ENCODE peak calls at places on chromosomes 6 and 20, in seven cellular contexts. D is left ventricle myocardium inferior; R is H4; U is putamen; N is amniotic stem cell; K is hypothalamus; V is activated gamma-delta T cell treated with anti-CD3 and anti-CD28 coated beads, Interleukin-2, amount 50 U/mL, for 16 hours. Q is an unnamed sample.

GRCh38 chr6:33856655-33857054 is 52.9 kb upstream of the MLN start:
- DNase-seq in D (no peak), V (peak), R (peak), N (no peak), U (no peak), K (no peak), Q (no peak)

GRCh38 chr20:19889011-19889953 is 127.9 kb upstream of the NAA20 start:
- DNase-seq in V (no peak), N (no peak), K (peak), D (peak), R (peak), U (peak), Q (peak)

GRCh38 chr6:101126501-101126900 is 245.4 kb upstream of the ASCC3 start:
- DNase-seq in V (no peak), R (no peak), D (no peak), N (no peak), K (no peak), U (no peak), Q (no peak)

GRCh38 chr20:53021934-53022333 is 49.8 kb downstream of the TSHZ2 start:
- DNase-seq in N (no peak), V (no peak), R (no peak), U (no peak), D (no peak), K (no peak), Q (no peak)

GRCh38 chr20:63006611-63007471 is at the start of gene BHLHE23:
- DNase-seq in V (no peak), D (peak), N (no peak), R (no peak), U (no peak), K (no peak), Q (no peak)

GRCh38 chr20:35117629-35118028 is 25.0 kb upstream of the TRPC4AP start:
- DNase-seq in K (no peak), U (no peak), R (no peak), V (no peak), N (no peak), D (no peak), Q (no peak)

GRCh38 chr6:110049696-110050465 is 71.8 kb downstream of the GPR6 start:
- DNase-seq in K (no peak), V (no peak), U (no peak), N (no peak), D (no peak), R (no peak), Q (no peak)

GRCh38 chr20:50293244-50294139 is 102.9 kb downstream of the CEBPB start:
- DNase-seq in U (no peak), V (no peak), N (no peak), D (peak), R (no peak), K (no peak), Q (no peak)

GRCh38 chr20:63223826-63224207 is 7.9 kb upstream of the YTHDF1 start:
- DNase-seq in N (no peak), K (no peak), D (no peak), V (no peak), U (no peak), R (no peak), Q (no peak)

GRCh38 chr6:50062051-50062450 is 12.3 kb upstream of the DEFB112 start:
- DNase-seq in R (peak), D (no peak), N (no peak), K (no peak), U (no peak), V (no peak), Q (peak)

GRCh38 chr6:22926613-22927348 is 357.4 kb downstream of the HDGFL1 start:
- DNase-seq in D (no peak), U (no peak), K (no peak), V (no peak), N (no peak), R (no peak), Q (no peak)

GRCh38 chr6:11364971-11365397 is 132.5 kb upstream of the NEDD9 start:
- DNase-seq in K (no peak), V (no peak), N (no peak), R (no peak), U (no peak), D (no peak), Q (no peak)

GRCh38 chr6:132443206-132443605 is 41.9 kb upstream of the MOXD1 start:
- DNase-seq in K (no peak), U (no peak), N (no peak), R (no peak), D (no peak), V (no peak), Q (no peak)

GRCh38 chr6:167750956-167751358 is 75.8 kb upstream of the AFDN start:
- DNase-seq in U (no peak), D (peak), R (no peak), V (no peak), N (no peak), K (no peak), Q (no peak)

GRCh38 chr20:48807586-48808381 is 20.0 kb downstream of the PREX1 start:
- DNase-seq in D (peak), N (no peak), V (no peak), K (peak), U (peak), R (no peak), Q (no peak)

GRCh38 chr6:150720774-150721233 is 121.1 kb downstream of the PLEKHG1 start:
- DNase-seq in V (no peak), D (no peak), K (no peak), N (no peak), U (no peak), R (peak), Q (peak)

GRCh38 chr6:144007455-144007778 is 642 bp downstream of the PLAGL1 start:
- DNase-seq in R (no peak), N (no peak), V (no peak), D (no peak), U (no peak), K (no peak), Q (no peak)

GRCh38 chr6:138590796-138591709 is 91.8 kb upstream of the NHSL1 start:
- DNase-seq in N (peak), V (peak), K (peak), D (no peak), R (peak), U (peak), Q (peak)

Q was measured in SJSA1.